ENCODE peak calls at places on chromosomes 3 and 15, in seven cellular contexts. C is RKO, V is hippocampal formation, B is AG09319, G is AML-193, F is cardiac muscle cell, E is HL-60. R is an unnamed sample.

GRCh38 chr3:4836516-4836915 is 142.7 kb upstream of the BHLHE40 start:
- DNase-seq in E (no peak), V (no peak), F (no peak), G (no peak), B (no peak), C (no peak), R (no peak)

GRCh38 chr15:49824700-49825099 is 203.9 kb downstream of the DTWD1 start:
- DNase-seq in C (no peak), V (no peak), G (no peak), B (no peak), E (no peak), F (no peak), R (no peak)

GRCh38 chr15:70437882-70438331 is 325.5 kb downstream of the UACA start:
- DNase-seq in V (no peak), C (no peak), E (no peak), F (no peak), B (no peak), G (no peak), R (no peak)

GRCh38 chr15:85718271-85718971 is 76.3 kb downstream of the KLHL25 start:
- DNase-seq in E (no peak), V (no peak), G (no peak), C (no peak), B (no peak), F (no peak), R (no peak)

GRCh38 chr15:41832875-41833274 is 5.0 kb downstream of the JMJD7 start:
- DNase-seq in B (no peak), V (no peak), C (no peak), E (no peak), G (no peak), F (no peak), R (no peak)

GRCh38 chr3:32147509-32147908 is 41.1 kb downstream of the GPD1L start:
- DNase-seq in F (no peak), G (no peak), V (no peak), C (no peak), B (no peak), E (no peak), R (no peak)

GRCh38 chr15:89496155-89497098 is at the start of gene RHCG:
- DNase-seq in B (no peak), E (no peak), G (no peak), C (no peak), F (peak; percentile 60), V (no peak), R (no peak)

GRCh38 chr3:4670352-4670751 is 177.2 kb downstream of the ITPR1 start:
- DNase-seq in E (no peak), V (no peak), B (no peak), G (peak; percentile 24), F (no peak), C (peak; percentile 1), R (no peak)

GRCh38 chr15:72271895-72272212 is 500 bp downstream of the PARP6 start:
- DNase-seq in C (peak; percentile 6), E (peak; percentile 7), V (no peak), F (peak; percentile 21), G (no peak), B (no peak), R (no peak)

GRCh38 chr3:69250014-69250413 is 127.6 kb upstream of the LMOD3 start:
- DNase-seq in F (peak; percentile 6), V (peak; percentile 57), C (no peak), B (no peak), G (no peak), E (no peak), R (no peak)

GRCh38 chr3:55285156-55285555 is 201.9 kb downstream of the WNT5A start:
- DNase-seq in G (no peak), F (no peak), E (no peak), C (no peak), B (no peak), V (no peak), R (no peak)

GRCh38 chr15:90871097-90871715 is 2.8 kb downstream of the FURIN start:
- DNase-seq in B (no peak), V (peak; percentile 24), C (peak; percentile 39), G (no peak), E (no peak), F (no peak), R (no peak)

GRCh38 chr15:51726302-51727073 is 11.0 kb downstream of the LYSMD2 start:
- DNase-seq in G (no peak), B (no peak), C (peak; percentile 73), E (no peak), V (no peak), F (peak; percentile 80), R (no peak)

GRCh38 chr3:43073116-43073835 is 32.6 kb downstream of the POMGNT2 start:
- DNase-seq in B (no peak), G (no peak), C (no peak), E (no peak), F (no peak), V (no peak), R (no peak)